ENCODE peak calls at places on chromosomes 6 and 20, in five cellular contexts. O is HFF-Myc, P is AG04450, N is BE2C, G is right lobe of liver. H is an unnamed sample.

GRCh38 chr6:166046232-166046631 is 121.4 kb downstream of the TBXT start:
- DNase-seq in O (no peak), P (peak), N (no peak), G (no peak), H (peak)

GRCh38 chr20:44728835-44729342 is 13.7 kb downstream of the CCN5 start:
- DNase-seq in O (no peak), P (no peak), N (peak), G (peak), H (peak)

GRCh38 chr6:131948692-131949614 is 2.2 kb downstream of the CCN2 start:
- DNase-seq in O (no peak), P (peak), N (no peak), G (no peak), H (peak)

GRCh38 chr6:158559338-158559894 is 475 bp upstream of the TMEM181 start:
- DNase-seq in O (no peak), P (no peak), N (no peak), G (no peak), H (no peak)

GRCh38 chr6:3433005-3433404 is 23.8 kb downstream of the SLC22A23 start:
- DNase-seq in O (no peak), P (no peak), N (no peak), G (no peak), H (no peak)

GRCh38 chr20:52459150-52459549 is 267.6 kb upstream of the ZFP64 start:
- DNase-seq in O (no peak), P (no peak), N (no peak), G (no peak), H (no peak)

GRCh38 chr6:144578385-144579350 is 293.5 kb downstream of the UTRN start:
- DNase-seq in O (no peak), P (no peak), N (no peak), G (no peak), H (no peak)

GRCh38 chr20:48750941-48751620 is 76.7 kb downstream of the PREX1 start:
- DNase-seq in O (no peak), P (no peak), N (no peak), G (peak), H (no peak)

GRCh38 chr20:17889226-17889625 is 79.4 kb downstream of the SNX5 start:
- DNase-seq in O (no peak), P (no peak), N (no peak), G (peak), H (no peak)
- TF ChIP-seq CTCF in O (no peak), P (peak), N (peak), G (peak), H (no peak)

DNA sequence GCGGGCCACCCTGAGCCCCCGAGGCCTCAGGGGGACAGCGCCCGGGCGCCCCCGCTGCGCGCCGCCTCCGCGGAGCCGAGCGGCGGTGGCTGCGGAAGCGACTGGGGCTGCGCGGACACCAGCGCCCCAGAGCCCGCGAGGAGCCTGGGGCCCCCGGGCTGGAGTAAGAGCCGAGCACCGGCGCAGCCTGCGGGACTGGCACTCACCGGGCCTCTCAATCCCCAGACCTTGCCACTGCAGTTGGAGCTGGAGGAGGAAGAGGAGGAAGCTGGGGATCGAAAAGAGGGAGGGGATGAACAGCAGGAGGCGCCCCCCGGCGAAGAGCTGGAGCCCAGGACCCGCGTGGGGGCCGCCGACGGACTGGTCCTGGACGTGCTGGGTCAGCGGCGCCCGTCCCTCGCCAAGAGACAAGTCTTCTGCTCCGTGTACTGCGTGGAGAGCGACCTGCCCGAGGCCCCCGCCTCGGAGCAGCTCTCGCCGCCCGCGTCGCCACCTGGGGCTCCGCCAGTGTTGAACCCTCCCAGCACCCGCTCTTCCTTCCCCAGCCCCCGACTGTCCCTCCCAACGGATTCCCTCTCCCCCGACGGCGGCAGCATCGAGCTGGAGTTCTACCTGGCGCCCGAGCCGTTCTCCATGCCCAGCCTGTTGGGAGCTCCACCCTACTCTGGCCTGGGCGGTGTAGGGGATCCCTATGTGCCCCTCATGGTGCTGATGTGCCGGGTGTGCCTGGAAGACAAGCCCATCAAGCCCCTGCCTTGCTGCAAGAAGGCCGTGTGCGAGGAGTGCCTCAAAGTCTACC is 579 bp downstream of the RNF217 start:
- DNase-seq in O (no peak), P (no peak), N (peak), G (peak), H (no peak)
- H3K4me3 ChIP-seq in O (peak), P (peak), N (peak), G (peak), H (peak)

GRCh38 chr20:46690219-46691111 is 1.2 kb upstream of the TP53RK start:
- DNase-seq in O (no peak), P (no peak), N (no peak), G (no peak), H (no peak)

GRCh38 chr20:46683939-46684750 is 5.1 kb downstream of the TP53RK start:
- DNase-seq in O (peak), P (peak), N (no peak), G (no peak), H (no peak)

GRCh38 chr20:46688151-46689081 is 828 bp downstream of the TP53RK start:
- DNase-seq in O (no peak), P (no peak), N (no peak), G (no peak), H (no peak)

GRCh38 chr20:46689754-46690085 is 476 bp upstream of the TP53RK start:
- DNase-seq in O (no peak), P (no peak), N (no peak), G (no peak), H (no peak)

GRCh38 chr20:46689082-46689753 is at the start of gene TP53RK:
- DNase-seq in O (peak), P (peak), N (peak), G (peak), H (peak)
- TF ChIP-seq CTCF in O (no peak), P (peak), N (peak), G (no peak), H (peak)

DNA sequence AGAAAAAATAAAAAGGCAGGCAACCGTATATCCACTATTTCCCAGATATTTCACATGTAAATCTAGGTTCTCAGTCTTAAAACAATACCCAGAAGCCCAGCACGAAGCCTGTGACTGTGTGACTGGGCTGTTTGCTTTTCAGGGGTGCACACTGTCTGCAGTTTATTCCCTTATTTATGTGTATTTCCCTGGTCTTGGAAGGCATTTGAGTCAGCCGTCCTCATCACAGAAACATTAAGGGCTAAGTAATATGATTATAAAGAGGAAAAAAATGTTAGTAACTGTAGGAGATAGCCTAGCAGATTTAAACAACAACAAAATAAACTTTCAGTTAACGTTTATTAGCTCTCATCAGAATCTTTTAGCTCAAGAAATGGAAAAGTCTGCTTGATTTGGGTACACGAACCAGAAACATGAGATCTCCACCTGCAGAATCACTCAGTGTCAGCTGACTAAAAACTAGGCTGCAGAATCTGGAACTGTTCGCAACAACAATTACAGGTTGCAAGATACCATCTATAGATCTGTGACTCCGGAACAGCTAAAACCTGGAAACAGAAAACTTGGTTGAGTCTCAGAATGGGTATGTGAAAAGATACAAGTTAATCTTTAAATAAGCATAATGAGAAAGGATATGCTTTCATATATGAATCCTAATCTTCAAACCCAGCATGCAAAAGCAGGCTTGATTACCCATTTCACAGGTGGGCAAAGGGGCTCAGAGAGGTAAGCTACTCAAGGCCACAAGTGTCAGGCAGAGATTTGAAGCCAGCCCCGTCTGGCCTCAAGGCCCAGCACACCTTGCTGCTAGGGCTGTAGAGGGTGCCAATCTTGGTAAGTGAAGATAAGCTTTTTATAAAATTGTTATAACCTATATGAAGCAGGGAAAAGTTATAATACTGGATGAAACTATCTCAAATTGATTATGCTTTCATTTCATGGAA is 21.1 kb downstream of the GCLC start:
- DNase-seq in O (no peak), P (no peak), N (no peak), G (no peak), H (no peak)
- H3K4me3 ChIP-seq in O (no peak), P (no peak), N (no peak), G (no peak), H (no peak)

DNA sequence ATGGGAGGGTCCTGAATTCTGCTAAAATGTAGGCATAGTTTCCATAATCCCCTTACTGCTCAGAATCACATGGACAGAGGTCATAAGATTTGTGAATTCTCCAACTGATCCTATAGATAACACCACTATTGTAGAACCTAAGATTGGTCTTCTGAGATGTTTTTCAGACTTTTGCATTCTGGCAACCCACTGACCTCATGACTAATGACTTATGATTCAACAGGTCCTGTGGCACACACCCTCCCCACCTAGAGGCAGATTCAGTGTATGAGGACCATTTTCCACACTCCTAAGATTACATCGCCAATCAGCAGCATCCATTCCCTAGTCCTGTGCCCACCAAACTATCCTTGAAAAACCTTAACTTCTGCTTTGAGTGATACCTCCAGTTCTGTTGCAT is 207.2 kb downstream of the BTBD9 start:
- DNase-seq in O (no peak), P (no peak), N (no peak), G (no peak), H (no peak)
- TF ChIP-seq CTCF in O (peak), P (no peak), N (no peak), G (no peak), H (no peak)

GRCh38 chr6:31575952-31576684 is 753 bp downstream of the TNF start:
- DNase-seq in O (no peak), P (no peak), N (no peak), G (no peak), H (no peak)
- H3K4me3 ChIP-seq in O (no peak), P (no peak), N (no peak), G (peak), H (no peak)

DNA sequence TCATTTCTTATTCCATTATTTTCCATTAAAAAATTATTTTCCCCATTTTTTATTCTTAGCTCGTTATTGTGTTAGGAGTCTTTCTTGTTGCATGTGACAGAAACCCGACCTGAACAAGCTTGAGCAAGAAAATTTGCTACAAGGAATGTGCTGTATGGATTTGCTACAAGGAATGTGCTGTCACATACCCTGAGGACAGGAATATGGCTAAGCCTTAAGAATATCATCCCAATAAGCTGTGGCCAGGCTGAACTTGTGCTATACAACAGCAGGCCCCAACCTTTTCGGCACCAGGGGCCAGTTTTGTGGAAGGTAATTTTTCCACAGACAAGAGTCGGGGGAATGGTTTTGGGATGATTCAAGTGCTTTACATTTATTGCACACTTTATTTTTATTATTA is 114.0 kb downstream of the TRMT11 start:
- DNase-seq in O (no peak), P (no peak), N (no peak), G (no peak), H (no peak)
- TF ChIP-seq CTCF in O (no peak), P (no peak), N (no peak), G (no peak), H (no peak)

DNA sequence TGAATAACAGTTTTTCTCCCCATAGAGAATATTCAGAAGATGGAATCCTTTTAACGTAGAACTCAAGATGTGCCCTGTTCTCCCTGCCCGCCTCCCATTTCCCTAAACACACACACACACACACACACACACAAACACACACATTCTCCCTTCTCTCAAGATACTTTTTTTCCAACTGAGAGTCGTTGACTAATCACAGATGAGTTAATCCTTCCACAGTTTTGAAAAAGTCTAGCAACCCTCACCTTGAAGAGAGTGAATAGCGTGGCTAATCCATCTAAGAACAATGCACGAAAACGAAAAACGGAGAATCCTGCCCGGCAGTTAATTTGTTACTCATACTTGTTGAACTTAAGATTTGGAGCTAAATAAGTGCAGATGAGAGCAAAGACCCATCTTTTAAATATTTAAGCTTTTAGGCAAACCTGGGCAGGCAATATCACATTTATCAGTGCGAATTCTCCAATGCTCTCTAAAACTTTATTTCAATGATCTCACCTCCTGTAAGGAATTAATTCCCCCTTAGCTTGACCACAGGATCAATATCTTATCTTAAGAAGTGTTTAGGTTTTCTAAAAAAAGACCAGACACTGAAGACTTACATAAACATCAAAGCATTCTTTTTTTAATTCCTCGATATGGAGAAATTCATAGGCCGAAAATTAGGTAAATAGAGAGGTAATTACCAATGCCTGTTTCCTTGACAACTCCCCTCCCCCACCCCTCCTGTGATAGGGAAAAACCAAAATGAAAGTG is 1.1 kb downstream of the AGPAT4 start:
- DNase-seq in O (peak), P (no peak), N (peak), G (no peak), H (no peak)
- H3K4me3 ChIP-seq in O (peak), P (peak), N (peak), G (peak), H (peak)

H was measured in AG04449.